ENCODE peak calls at places on chromosome 12, in six cellular contexts. M, H, A, Q, L and G are unnamed samples.

GRCh38 chr12:127559349-127560040 is 707.5 kb upstream of the TMEM132C start:
- DNase-seq in Q (peak; percentile 97), H (peak; percentile 83), L (peak; percentile 39), A (no peak), M (peak; percentile 94), G (no peak)

GRCh38 chr12:13135336-13136178 is 32.1 kb upstream of the GSG1 start:
- DNase-seq in H (peak; percentile 71), Q (peak; percentile 83), M (peak; percentile 83), A (no peak), L (peak; percentile 19), G (peak; percentile 96)

GRCh38 chr12:14418526-14418925 is 53.0 kb downstream of the ATF7IP start:
- DNase-seq in L (no peak), Q (peak; percentile 50), A (no peak), H (no peak), M (peak; percentile 38), G (peak; percentile 1)

GRCh38 chr12:124704619-124705018 is 137.2 kb upstream of the NCOR2 start:
- DNase-seq in H (no peak), M (no peak), A (no peak), Q (no peak), L (no peak), G (no peak)

GRCh38 chr12:55705802-55706402 is 1.8 kb downstream of the ITGA7 start:
- DNase-seq in A (no peak), M (no peak), Q (no peak), L (no peak), H (peak; percentile 79), G (no peak)

GRCh38 chr12:124938606-124939427 is 24.4 kb upstream of the UBC start:
- DNase-seq in M (peak; percentile 88), A (no peak), H (peak; percentile 71), L (no peak), Q (peak; percentile 93), G (peak; percentile 87)

GRCh38 chr12:2765052-2765451 is 29.7 kb upstream of the FKBP4 start:
- DNase-seq in L (no peak), A (no peak), M (no peak), H (no peak), Q (no peak), G (no peak)

GRCh38 chr12:8907513-8907912 is 6.8 kb upstream of the PHC1 start:
- DNase-seq in A (no peak), M (no peak), L (no peak), Q (no peak), H (no peak), G (no peak)

GRCh38 chr12:5573390-5573789 is 141.5 kb downstream of the NTF3 start:
- DNase-seq in L (no peak), A (no peak), H (no peak), M (no peak), Q (no peak), G (no peak)

GRCh38 chr12:124293286-124294003 is 1.4 kb upstream of the RFLNA start:
- DNase-seq in Q (no peak), L (no peak), H (no peak), A (no peak), M (no peak), G (peak; percentile 84)

GRCh38 chr12:922297-922696 is 27.2 kb downstream of the RAD52 start:
- DNase-seq in H (no peak), A (no peak), L (no peak), Q (no peak), M (peak; percentile 45), G (no peak)

GRCh38 chr12:56336361-56337167 is 2.1 kb upstream of the IL23A start:
- DNase-seq in L (no peak), Q (no peak), A (no peak), M (no peak), H (no peak), G (no peak)

GRCh38 chr12:29726321-29726692 is 57.4 kb downstream of the TMTC1 start:
- DNase-seq in H (no peak), M (peak; percentile 38), A (no peak), Q (peak; percentile 50), L (no peak), G (no peak)

GRCh38 chr12:52356031-52356761 is 11.1 kb downstream of the KRT85 start:
- DNase-seq in A (no peak), Q (no peak), L (no peak), M (no peak), H (no peak), G (no peak)

GRCh38 chr12:1474059-1474537 is 120.3 kb downstream of the FBXL14 start:
- DNase-seq in L (no peak), M (peak; percentile 99), Q (peak; percentile 97), H (no peak), A (peak; percentile 21), G (peak; percentile 37)

GRCh38 chr12:124833693-124834122 is 30.0 kb downstream of the SCARB1 start:
- DNase-seq in M (no peak), H (peak; percentile 94), Q (no peak), L (peak; percentile 70), A (peak; percentile 81), G (no peak)

GRCh38 chr12:25435431-25435830 is 117.7 kb downstream of the LMNTD1 start:
- DNase-seq in A (no peak), Q (no peak), M (no peak), L (no peak), H (no peak), G (no peak)
- H4K91ac ChIP-seq in A (no peak overlapping the region), Q (no peak overlapping the region), M (no peak overlapping the region), L (no peak overlapping the region), H (no peak overlapping the region), G (no peak overlapping the region)

DNA sequence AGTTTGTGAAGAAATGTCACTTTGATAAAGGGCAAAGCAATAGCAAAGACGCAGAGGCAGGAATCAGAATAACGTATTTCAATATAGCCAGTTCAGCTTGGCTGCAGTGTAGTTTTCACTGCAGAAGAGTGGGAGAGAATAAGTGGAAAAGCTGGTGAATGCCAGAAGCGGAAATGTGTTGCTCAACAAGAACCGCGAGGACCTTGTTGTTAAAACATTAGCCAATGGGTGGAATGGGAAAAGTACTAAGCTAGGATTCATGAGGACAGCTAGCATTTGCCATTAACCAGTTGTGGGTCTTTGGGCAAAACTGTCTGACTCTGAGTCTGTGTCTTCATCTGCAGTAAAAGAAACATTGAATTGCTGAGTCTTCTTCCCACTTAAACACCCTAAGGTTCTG is 292.9 kb upstream of the GRIP1 start:
- DNase-seq in M (no peak), Q (no peak), A (no peak), H (no peak), L (no peak), G (no peak)
- H3K4ac ChIP-seq in M (no peak overlapping the region), Q (no peak overlapping the region), A (no peak overlapping the region), H (no peak overlapping the region), L (no peak overlapping the region), G (no peak overlapping the region)

GRCh38 chr12:57593187-57593586 is 2.2 kb downstream of the PIP4K2C start:
- DNase-seq in H (no peak), Q (no peak), L (no peak), M (no peak), A (no peak), G (no peak)
- H3K4me2 ChIP-seq in H (no peak overlapping the region), Q (no peak overlapping the region), L (peak overlapping the region; percentile 83), M (no peak overlapping the region), A (no peak overlapping the region), G (no peak overlapping the region)

DNA sequence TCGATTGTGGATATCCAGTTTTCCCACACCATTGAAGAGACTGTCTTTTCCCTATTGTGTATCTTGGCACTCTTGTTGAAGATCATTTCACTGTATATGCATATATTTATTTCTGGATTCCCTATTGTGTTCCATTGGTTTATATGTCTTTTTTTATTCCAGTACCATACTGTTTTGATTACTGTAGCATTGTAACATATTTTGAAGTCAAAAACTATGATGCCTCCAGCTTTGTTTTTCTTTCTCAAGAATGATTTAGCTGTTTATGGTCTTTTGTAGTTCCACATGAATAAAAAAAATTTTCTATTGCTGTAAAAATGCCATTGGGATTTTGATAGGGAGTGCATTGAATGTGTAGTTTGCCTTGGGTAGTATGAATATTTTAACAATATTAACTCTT is 128.1 kb upstream of the SLC38A2 start:
- DNase-seq in Q (no peak), H (no peak), M (no peak), A (no peak), L (no peak), G (no peak)
- H4K91ac ChIP-seq in Q (no peak overlapping the region), H (no peak overlapping the region), M (no peak overlapping the region), A (no peak overlapping the region), L (no peak overlapping the region), G (no peak overlapping the region)

GRCh38 chr12:20006856-20007255 is 361.5 kb upstream of the PDE3A start:
- DNase-seq in L (no peak), M (no peak), H (no peak), Q (no peak), A (no peak), G (no peak)

GRCh38 chr12:20007331-20007730 is 361.0 kb upstream of the PDE3A start:
- DNase-seq in H (no peak), Q (no peak), A (no peak), M (peak; percentile 21), L (no peak), G (no peak)

DNA sequence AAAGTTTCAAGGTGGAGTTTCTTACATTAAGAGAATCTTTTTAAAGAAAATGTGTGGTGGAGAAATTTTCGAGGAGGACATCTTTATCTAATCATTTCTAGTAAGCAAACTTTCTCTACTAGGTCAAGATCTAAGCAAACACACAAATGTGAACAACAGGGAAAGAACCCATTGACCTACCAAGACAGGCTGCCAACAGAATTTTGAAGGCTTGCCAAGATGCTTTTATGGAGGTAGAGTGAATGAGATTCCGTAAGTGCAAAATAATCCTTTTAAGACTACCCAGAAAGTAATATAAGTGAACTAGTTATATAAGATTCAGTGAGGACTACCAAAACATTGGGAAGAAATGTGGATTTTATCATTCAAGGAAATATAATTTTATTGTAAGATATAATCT is 357.1 kb upstream of the PDE3A start:
- DNase-seq in Q (no peak), H (no peak), A (no peak), L (no peak), M (no peak), G (no peak)
- H3K4ac ChIP-seq in Q (no peak overlapping the region), H (no peak overlapping the region), A (no peak overlapping the region), L (no peak overlapping the region), M (no peak overlapping the region), G (no peak overlapping the region)

GRCh38 chr12:68824131-68824530 is 16.2 kb downstream of the MDM2 start:
- DNase-seq in H (no peak), Q (no peak), M (no peak), A (no peak), L (no peak), G (no peak)

GRCh38 chr12:68823711-68824110 is 15.7 kb downstream of the MDM2 start:
- DNase-seq in Q (no peak), L (no peak), H (no peak), A (no peak), M (no peak), G (peak; percentile 89)

GRCh38 chr12:68827895-68828294 is 19.9 kb downstream of the MDM2 start:
- DNase-seq in A (no peak), Q (no peak), M (no peak), L (no peak), H (no peak), G (no peak)

GRCh38 chr12:68824597-68825250 is 16.7 kb downstream of the MDM2 start:
- DNase-seq in L (no peak), M (no peak), A (no peak), Q (no peak), H (no peak), G (no peak)

GRCh38 chr12:68825569-68826217 is 17.7 kb downstream of the MDM2 start:
- DNase-seq in H (no peak), A (no peak), Q (no peak), M (no peak), L (no peak), G (peak; percentile 91)
- H3K4me2 ChIP-seq in H (no peak overlapping the region), A (no peak overlapping the region), Q (no peak overlapping the region), M (no peak overlapping the region), L (no peak overlapping the region), G (no peak overlapping the region)